ENCODE peak calls at places on chromosome 12, in seven cellular contexts. One of them, this sample, is unnamed.

GRCh38 chr12:15924956-15925355 is 13.8 kb downstream of the DERA start:
- DNase-seq in IMR-90: no peak
- DNase-seq in mesendoderm: peak
- DNase-seq in H1: no peak
- DNase-seq in trophoblast cell: no peak
- DNase-seq in neuronal stem cell: no peak
- DNase-seq in mesenchymal stem cell: no peak
- DNase-seq in this sample: no peak

GRCh38 chr12:49304161-49304560 is 9.2 kb downstream of the PRPH start:
- DNase-seq in IMR-90: peak
- DNase-seq in mesendoderm: peak
- DNase-seq in H1: no peak
- DNase-seq in trophoblast cell: peak
- DNase-seq in neuronal stem cell: no peak
- DNase-seq in mesenchymal stem cell: peak
- DNase-seq in this sample: no peak

GRCh38 chr12:117857632-117858274 is 111.0 kb downstream of the KSR2 start:
- DNase-seq in IMR-90: peak
- DNase-seq in mesendoderm: peak
- DNase-seq in H1: peak
- DNase-seq in trophoblast cell: peak
- DNase-seq in neuronal stem cell: peak
- DNase-seq in mesenchymal stem cell: peak
- DNase-seq in this sample: peak

GRCh38 chr12:2853626-2854025 is 3.2 kb downstream of the TEX52 start:
- DNase-seq in IMR-90: peak
- DNase-seq in mesendoderm: peak
- DNase-seq in H1: peak
- DNase-seq in trophoblast cell: peak
- DNase-seq in neuronal stem cell: peak
- DNase-seq in mesenchymal stem cell: peak
- DNase-seq in this sample: peak

GRCh38 chr12:75471928-75472865 is 8.4 kb upstream of the GLIPR1 start:
- DNase-seq in IMR-90: no peak
- DNase-seq in mesendoderm: peak
- DNase-seq in H1: no peak
- DNase-seq in trophoblast cell: peak
- DNase-seq in neuronal stem cell: no peak
- DNase-seq in mesenchymal stem cell: no peak
- DNase-seq in this sample: no peak

GRCh38 chr12:88298761-88299242 is 156.7 kb downstream of the TMTC3 start:
- DNase-seq in IMR-90: peak
- DNase-seq in mesendoderm: peak
- DNase-seq in H1: no peak
- DNase-seq in trophoblast cell: peak
- DNase-seq in neuronal stem cell: no peak
- DNase-seq in mesenchymal stem cell: peak
- DNase-seq in this sample: no peak

GRCh38 chr12:124383028-124383427 is 88.1 kb downstream of the RFLNA start:
- DNase-seq in IMR-90: no peak
- DNase-seq in mesendoderm: no peak
- DNase-seq in H1: no peak
- DNase-seq in trophoblast cell: no peak
- DNase-seq in neuronal stem cell: no peak
- DNase-seq in mesenchymal stem cell: no peak
- DNase-seq in this sample: no peak

GRCh38 chr12:93540506-93540905 is 32.0 kb upstream of the SOCS2 start:
- DNase-seq in IMR-90: no peak
- DNase-seq in mesendoderm: no peak
- DNase-seq in H1: no peak
- DNase-seq in trophoblast cell: no peak
- DNase-seq in neuronal stem cell: no peak
- DNase-seq in mesenchymal stem cell: no peak
- DNase-seq in this sample: no peak

GRCh38 chr12:63064080-63064479 is 86.9 kb downstream of the AVPR1A start:
- DNase-seq in IMR-90: peak
- DNase-seq in mesendoderm: no peak
- DNase-seq in H1: no peak
- DNase-seq in trophoblast cell: peak
- DNase-seq in neuronal stem cell: no peak
- DNase-seq in mesenchymal stem cell: peak
- DNase-seq in this sample: no peak

GRCh38 chr12:95838125-95838524 is 20.6 kb upstream of the SNRPF start:
- DNase-seq in IMR-90: peak
- DNase-seq in mesendoderm: no peak
- DNase-seq in H1: no peak
- DNase-seq in trophoblast cell: no peak
- DNase-seq in neuronal stem cell: no peak
- DNase-seq in mesenchymal stem cell: no peak
- DNase-seq in this sample: no peak

GRCh38 chr12:81757731-81758325 is 1.3 kb downstream of the PPFIA2 start:
- DNase-seq in IMR-90: no peak
- DNase-seq in mesendoderm: no peak
- DNase-seq in H1: no peak
- DNase-seq in trophoblast cell: no peak
- DNase-seq in neuronal stem cell: no peak
- DNase-seq in mesenchymal stem cell: no peak
- DNase-seq in this sample: no peak

GRCh38 chr12:91460457-91460856 is 277.8 kb upstream of the DCN start:
- DNase-seq in IMR-90: no peak
- DNase-seq in mesendoderm: no peak
- DNase-seq in H1: no peak
- DNase-seq in trophoblast cell: no peak
- DNase-seq in neuronal stem cell: no peak
- DNase-seq in mesenchymal stem cell: no peak
- DNase-seq in this sample: no peak

GRCh38 chr12:115337693-115338543 is 653.9 kb upstream of the TBX3 start:
- DNase-seq in IMR-90: peak
- DNase-seq in mesendoderm: peak
- DNase-seq in H1: peak
- DNase-seq in trophoblast cell: peak
- DNase-seq in neuronal stem cell: no peak
- DNase-seq in mesenchymal stem cell: peak
- DNase-seq in this sample: peak

GRCh38 chr12:4201333-4202105 is 72.0 kb upstream of the CCND2 start:
- DNase-seq in IMR-90: no peak
- DNase-seq in mesendoderm: peak
- DNase-seq in H1: no peak
- DNase-seq in trophoblast cell: no peak
- DNase-seq in neuronal stem cell: no peak
- DNase-seq in mesenchymal stem cell: no peak
- DNase-seq in this sample: no peak

GRCh38 chr12:5034605-5035004 is 9.1 kb upstream of the KCNA5 start:
- DNase-seq in IMR-90: no peak
- DNase-seq in mesendoderm: no peak
- DNase-seq in H1: no peak
- DNase-seq in trophoblast cell: peak
- DNase-seq in neuronal stem cell: no peak
- DNase-seq in mesenchymal stem cell: no peak
- DNase-seq in this sample: no peak

GRCh38 chr12:69932154-69932553 is 107.1 kb downstream of the MYRFL start:
- DNase-seq in IMR-90: no peak
- DNase-seq in mesendoderm: peak
- DNase-seq in H1: no peak
- DNase-seq in trophoblast cell: no peak
- DNase-seq in neuronal stem cell: no peak
- DNase-seq in mesenchymal stem cell: no peak
- DNase-seq in this sample: peak

GRCh38 chr12:94165152-94165551 is 16.8 kb downstream of the PLXNC1 start:
- DNase-seq in IMR-90: no peak
- DNase-seq in mesendoderm: no peak
- DNase-seq in H1: no peak
- DNase-seq in trophoblast cell: no peak
- DNase-seq in neuronal stem cell: peak
- DNase-seq in mesenchymal stem cell: no peak
- DNase-seq in this sample: no peak

GRCh38 chr12:49022558-49023178 is 4.1 kb upstream of the PRKAG1 start:
- DNase-seq in IMR-90: no peak
- DNase-seq in mesendoderm: no peak
- DNase-seq in H1: no peak
- DNase-seq in trophoblast cell: no peak
- DNase-seq in neuronal stem cell: no peak
- DNase-seq in mesenchymal stem cell: no peak
- DNase-seq in this sample: no peak

GRCh38 chr12:76866726-76867125 is 12.1 kb downstream of the CSRP2 start:
- DNase-seq in IMR-90: peak
- DNase-seq in mesendoderm: no peak
- DNase-seq in H1: no peak
- DNase-seq in trophoblast cell: no peak
- DNase-seq in neuronal stem cell: peak
- DNase-seq in mesenchymal stem cell: peak
- DNase-seq in this sample: no peak

GRCh38 chr12:19836056-19836455 is 396.8 kb downstream of the AEBP2 start:
- DNase-seq in IMR-90: no peak
- DNase-seq in mesendoderm: no peak
- DNase-seq in H1: no peak
- DNase-seq in trophoblast cell: no peak
- DNase-seq in neuronal stem cell: no peak
- DNase-seq in mesenchymal stem cell: no peak
- DNase-seq in this sample: no peak

GRCh38 chr12:105352940-105353635 is 22.6 kb downstream of the C12orf75 start:
- DNase-seq in IMR-90: no peak
- DNase-seq in mesendoderm: peak
- DNase-seq in H1: no peak
- DNase-seq in trophoblast cell: no peak
- DNase-seq in neuronal stem cell: no peak
- DNase-seq in mesenchymal stem cell: no peak
- DNase-seq in this sample: no peak

GRCh38 chr12:93943766-93944165 is 204.6 kb upstream of the PLXNC1 start:
- DNase-seq in IMR-90: peak
- DNase-seq in mesendoderm: peak
- DNase-seq in H1: no peak
- DNase-seq in trophoblast cell: peak
- DNase-seq in neuronal stem cell: no peak
- DNase-seq in mesenchymal stem cell: no peak
- DNase-seq in this sample: no peak

GRCh38 chr12:6778212-6778570 is 5.9 kb downstream of the LAG3 start:
- DNase-seq in IMR-90: no peak
- DNase-seq in mesendoderm: peak
- DNase-seq in H1: peak
- DNase-seq in trophoblast cell: no peak
- DNase-seq in neuronal stem cell: no peak
- DNase-seq in mesenchymal stem cell: peak
- DNase-seq in this sample: peak

GRCh38 chr12:44874981-44875416 is 1.1 kb downstream of the NELL2 start:
- DNase-seq in IMR-90: no peak
- DNase-seq in mesendoderm: peak
- DNase-seq in H1: peak
- DNase-seq in trophoblast cell: no peak
- DNase-seq in neuronal stem cell: peak
- DNase-seq in mesenchymal stem cell: no peak
- DNase-seq in this sample: peak

GRCh38 chr12:127153996-127154395 is 1113.0 kb upstream of the TMEM132C start:
- DNase-seq in IMR-90: no peak
- DNase-seq in mesendoderm: no peak
- DNase-seq in H1: no peak
- DNase-seq in trophoblast cell: no peak
- DNase-seq in neuronal stem cell: no peak
- DNase-seq in mesenchymal stem cell: no peak
- DNase-seq in this sample: no peak

GRCh38 chr12:93616584-93617101 is 44.2 kb downstream of the SOCS2 start:
- DNase-seq in IMR-90: peak
- DNase-seq in mesendoderm: peak
- DNase-seq in H1: peak
- DNase-seq in trophoblast cell: no peak
- DNase-seq in neuronal stem cell: peak
- DNase-seq in mesenchymal stem cell: peak
- DNase-seq in this sample: peak

GRCh38 chr12:28622416-28622815 is 432.2 kb downstream of the CCDC91 start:
- DNase-seq in IMR-90: peak
- DNase-seq in mesendoderm: peak
- DNase-seq in H1: no peak
- DNase-seq in trophoblast cell: no peak
- DNase-seq in neuronal stem cell: no peak
- DNase-seq in mesenchymal stem cell: peak
- DNase-seq in this sample: no peak

GRCh38 chr12:31498424-31498823 is 92.5 kb downstream of the DENND5B start:
- DNase-seq in IMR-90: peak
- DNase-seq in mesendoderm: no peak
- DNase-seq in H1: no peak
- DNase-seq in trophoblast cell: no peak
- DNase-seq in neuronal stem cell: no peak
- DNase-seq in mesenchymal stem cell: no peak
- DNase-seq in this sample: no peak
- H2BK5ac ChIP-seq in IMR-90: no peak
- H2BK5ac ChIP-seq in mesendoderm: no peak
- H2BK5ac ChIP-seq in H1: peak
- H2BK5ac ChIP-seq in trophoblast cell: no peak
- H2BK5ac ChIP-seq in neuronal stem cell: no peak
- H2BK5ac ChIP-seq in mesenchymal stem cell: no peak
- H2BK5ac ChIP-seq in this sample: no peak

GRCh38 chr12:54357802-54358619 is 6.3 kb downstream of the GPR84 start:
- DNase-seq in IMR-90: no peak
- DNase-seq in mesendoderm: peak
- DNase-seq in H1: peak
- DNase-seq in trophoblast cell: no peak
- DNase-seq in neuronal stem cell: no peak
- DNase-seq in mesenchymal stem cell: peak
- DNase-seq in this sample: peak
- H2BK5ac ChIP-seq in IMR-90: peak
- H2BK5ac ChIP-seq in mesendoderm: peak
- H2BK5ac ChIP-seq in H1: peak
- H2BK5ac ChIP-seq in trophoblast cell: peak
- H2BK5ac ChIP-seq in neuronal stem cell: peak
- H2BK5ac ChIP-seq in mesenchymal stem cell: no peak
- H2BK5ac ChIP-seq in this sample: no peak

DNA sequence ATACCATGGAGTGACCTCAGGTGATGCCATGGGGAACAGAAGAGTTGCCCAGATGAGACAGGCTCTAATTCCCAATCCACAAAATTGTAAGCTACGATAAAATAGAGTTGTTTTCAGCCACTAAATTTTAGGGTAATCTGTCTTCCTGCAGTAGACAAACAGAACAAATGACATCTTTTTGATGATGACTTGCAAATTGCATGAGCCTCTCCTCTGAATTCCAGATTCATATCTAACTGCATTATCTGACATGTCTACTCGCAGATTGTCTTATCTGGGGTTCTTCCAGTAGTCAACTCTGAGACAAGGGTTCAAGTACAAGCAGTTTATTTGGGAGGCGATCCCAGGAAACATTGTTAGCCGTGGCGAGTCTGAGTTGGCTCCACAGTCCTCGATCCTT is 14.4 kb upstream of the ERC1 start:
- DNase-seq in IMR-90: no peak
- DNase-seq in mesendoderm: no peak
- DNase-seq in H1: no peak
- DNase-seq in trophoblast cell: no peak
- DNase-seq in neuronal stem cell: no peak
- DNase-seq in mesenchymal stem cell: no peak
- DNase-seq in this sample: no peak
- H2BK5ac ChIP-seq in IMR-90: no peak
- H2BK5ac ChIP-seq in mesendoderm: no peak
- H2BK5ac ChIP-seq in H1: no peak
- H2BK5ac ChIP-seq in trophoblast cell: no peak
- H2BK5ac ChIP-seq in neuronal stem cell: no peak
- H2BK5ac ChIP-seq in mesenchymal stem cell: no peak
- H2BK5ac ChIP-seq in this sample: no peak

GRCh38 chr12:13316847-13317246 is 120.3 kb downstream of the EMP1 start:
- DNase-seq in IMR-90: no peak
- DNase-seq in mesendoderm: no peak
- DNase-seq in H1: no peak
- DNase-seq in trophoblast cell: no peak
- DNase-seq in neuronal stem cell: no peak
- DNase-seq in mesenchymal stem cell: no peak
- DNase-seq in this sample: no peak
- H2BK5ac ChIP-seq in IMR-90: no peak
- H2BK5ac ChIP-seq in mesendoderm: no peak
- H2BK5ac ChIP-seq in H1: no peak
- H2BK5ac ChIP-seq in trophoblast cell: no peak
- H2BK5ac ChIP-seq in neuronal stem cell: no peak
- H2BK5ac ChIP-seq in mesenchymal stem cell: no peak
- H2BK5ac ChIP-seq in this sample: no peak

GRCh38 chr12:120887253-120888043 is 16.7 kb downstream of the SPPL3 start:
- DNase-seq in IMR-90: no peak
- DNase-seq in mesendoderm: no peak
- DNase-seq in H1: no peak
- DNase-seq in trophoblast cell: no peak
- DNase-seq in neuronal stem cell: no peak
- DNase-seq in mesenchymal stem cell: no peak
- DNase-seq in this sample: no peak
- H2BK5ac ChIP-seq in IMR-90: no peak
- H2BK5ac ChIP-seq in mesendoderm: no peak
- H2BK5ac ChIP-seq in H1: no peak
- H2BK5ac ChIP-seq in trophoblast cell: no peak
- H2BK5ac ChIP-seq in neuronal stem cell: no peak
- H2BK5ac ChIP-seq in mesenchymal stem cell: no peak
- H2BK5ac ChIP-seq in this sample: no peak

This sample was measured in H9.